ENCODE peak calls at places on chromosomes 12 and 14, in six cellular contexts. Q is neuronal stem cell, U is IMR-90, T is trophoblast cell, X is H9, B is H1. C is an unnamed sample.

GRCh38 chr14:83594874-83595273 is 1935.1 kb upstream of the FLRT2 start:
- DNase-seq in X (peak), B (no peak), U (no peak), T (no peak), Q (no peak), C (no peak)

GRCh38 chr12:97752129-97752528 is 289.5 kb downstream of the RMST start:
- DNase-seq in X (no peak), U (no peak), B (no peak), Q (no peak), T (no peak), C (no peak)

GRCh38 chr12:79019672-79020071 is 155.1 kb downstream of the SYT1 start:
- DNase-seq in Q (no peak), B (no peak), X (no peak), T (no peak), U (no peak), C (no peak)

GRCh38 chr12:77667101-77667500 is 163.6 kb upstream of the NAV3 start:
- DNase-seq in U (peak), B (no peak), Q (no peak), T (peak), X (no peak), C (no peak)

GRCh38 chr12:85309180-85309579 is 29.2 kb downstream of the ALX1 start:
- DNase-seq in X (no peak), Q (no peak), U (no peak), T (no peak), B (no peak), C (peak)

GRCh38 chr14:91983571-91983970 is 36.1 kb upstream of the FBLN5 start:
- DNase-seq in B (no peak), U (no peak), Q (no peak), T (no peak), X (no peak), C (no peak)

GRCh38 chr12:46101121-46101869 is 110.9 kb upstream of the SCAF11 start:
- DNase-seq in B (no peak), U (no peak), Q (no peak), T (no peak), X (no peak), C (no peak)

GRCh38 chr12:14514946-14515345 is 52.7 kb downstream of the PLBD1 start:
- DNase-seq in U (no peak), T (no peak), B (no peak), Q (no peak), X (no peak), C (peak)

GRCh38 chr12:94262228-94263010 is 114.0 kb downstream of the PLXNC1 start:
- DNase-seq in X (no peak), Q (no peak), U (peak), T (no peak), B (no peak), C (peak)

DNA sequence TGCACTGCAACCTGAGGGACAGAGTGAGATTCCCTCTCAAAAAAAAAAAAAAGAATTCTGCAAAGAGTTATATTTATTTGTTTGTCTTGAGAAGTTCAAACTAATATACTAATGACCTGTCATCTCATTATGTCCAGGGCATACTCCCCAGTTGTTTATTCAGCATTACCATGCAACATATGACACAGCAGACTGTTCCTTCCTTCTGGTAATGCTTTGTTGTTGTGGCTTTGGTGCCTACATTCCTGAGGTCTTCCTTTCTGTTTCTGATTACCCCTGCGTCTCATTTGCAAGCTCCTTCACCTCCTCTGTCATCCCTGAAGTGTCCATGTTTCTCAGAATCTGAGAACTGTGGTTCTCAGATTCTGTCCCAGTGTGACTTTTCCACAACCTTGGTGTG is 55.3 kb downstream of the DERA start:
- DNase-seq in U (peak), Q (no peak), B (no peak), X (no peak), T (no peak), C (peak)
- H3K14ac ChIP-seq in U (no peak), Q (no peak), B (no peak), X (no peak), T (no peak), C (no peak)

DNA sequence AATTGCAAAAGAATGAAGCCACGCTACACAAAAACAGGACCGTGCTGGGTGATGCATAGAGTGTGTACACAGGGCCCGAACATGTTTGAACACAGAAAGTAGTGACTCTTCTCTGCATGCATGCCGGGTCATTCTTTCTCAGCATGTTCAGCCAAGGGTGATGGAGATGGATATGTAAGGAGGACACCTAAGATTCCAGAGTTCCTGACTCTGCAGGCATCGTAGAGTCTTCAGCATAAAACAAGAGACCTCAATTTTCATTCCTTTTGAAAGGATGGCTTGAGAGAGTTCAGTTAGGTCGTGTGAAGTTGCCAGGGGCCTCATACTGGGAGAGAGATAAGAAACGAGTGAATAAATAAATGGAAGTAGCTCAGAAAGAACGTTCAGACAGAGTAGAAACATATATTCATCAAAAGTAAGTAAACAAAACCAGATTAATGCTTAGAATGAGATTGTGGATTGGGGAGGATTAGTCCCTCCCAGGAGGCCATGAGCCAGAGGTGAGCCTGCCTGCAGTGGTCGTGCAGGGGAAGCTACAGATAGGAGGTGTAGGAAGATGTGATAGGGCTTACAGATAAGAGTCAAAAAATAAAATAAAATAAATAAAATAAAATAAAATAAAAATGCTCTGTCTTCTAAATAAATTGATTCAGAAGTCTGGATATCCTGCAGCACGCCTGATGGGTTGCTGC is 27.6 kb upstream of the SEL1L start:
- DNase-seq in U (no peak), B (peak), T (no peak), X (no peak), Q (no peak), C (no peak)
- H2BK120ac ChIP-seq in U (no peak), B (peak), T (no peak), X (no peak), Q (no peak), C (no peak)

DNA sequence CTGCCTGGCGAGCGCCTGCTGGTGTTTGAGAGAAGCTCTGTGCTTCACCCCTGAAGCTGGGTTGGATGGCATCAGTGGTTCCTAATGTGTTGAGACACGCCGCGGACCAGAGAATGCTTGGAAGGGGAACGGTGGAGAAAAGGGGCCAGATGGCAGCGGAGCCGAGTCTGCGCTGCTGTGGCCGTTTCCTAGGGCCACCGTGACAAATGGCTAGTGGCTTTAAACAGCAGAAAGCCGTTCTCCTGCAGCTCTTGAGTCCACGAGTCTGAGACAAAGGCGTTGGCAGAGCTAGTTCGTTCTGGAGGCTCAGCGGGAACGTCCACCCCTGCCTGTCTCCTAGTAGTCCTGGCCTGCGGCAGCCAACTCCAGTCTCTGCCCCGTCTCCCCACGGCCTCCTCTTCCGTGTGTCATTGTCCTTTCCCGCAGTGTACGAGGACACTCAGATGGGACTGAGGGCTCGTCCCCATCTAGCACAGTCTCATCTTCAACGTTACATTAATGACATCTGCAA is 103.6 kb downstream of the ADGRD1 start:
- DNase-seq in Q (no peak), T (no peak), U (no peak), X (peak), B (no peak), C (no peak)
- H3K14ac ChIP-seq in Q (no peak), T (no peak), U (no peak), X (peak), B (no peak), C (no peak)

GRCh38 chr12:100656141-100656540 is 82.7 kb downstream of the GAS2L3 start:
- DNase-seq in Q (no peak), U (no peak), T (no peak), X (no peak), B (no peak), C (no peak)

GRCh38 chr12:100656806-100657205 is 83.3 kb downstream of the GAS2L3 start:
- DNase-seq in Q (peak), U (no peak), X (no peak), T (no peak), B (no peak), C (no peak)

GRCh38 chr12:100666588-100666987 is 93.1 kb downstream of the GAS2L3 start:
- DNase-seq in Q (no peak), T (no peak), X (peak), U (no peak), B (no peak), C (no peak)

GRCh38 chr12:100661300-100661951 is 87.9 kb downstream of the GAS2L3 start:
- DNase-seq in B (no peak), U (peak), Q (no peak), T (peak), X (peak), C (peak)
- H2BK120ac ChIP-seq in B (no peak), U (no peak), Q (no peak), T (no peak), X (no peak), C (no peak)

C was measured in mesenchymal stem cell.